ENCODE peak calls at places on chromosomes 6 and 20, in seven cellular contexts. T is uterus; D is GM23248; M is A673; J is CD8-positive, alpha-beta memory T cell; K is neural progenitor cell; Z is GM23338. X is an unnamed sample. For H3K36me3 and H3K4me1, the result is how much of the 10 kb centered on the place peaks cover.

GRCh38 chr6:131733376-131734016 is 22.7 kb upstream of the CTAGE9 start:
- DNase-seq in D (peak), T (peak), J (no peak), K (no peak), Z (no peak), M (peak), X (no peak)

GRCh38 chr20:40046703-40047102 is 642.3 kb downstream of the MAFB start:
- DNase-seq in J (no peak), D (peak), Z (no peak), M (no peak), K (no peak), T (no peak), X (no peak)

GRCh38 chr6:159974932-159975331 is 6.0 kb downstream of the IGF2R start:
- DNase-seq in Z (no peak), D (no peak), M (no peak), T (no peak), K (no peak), J (no peak), X (no peak)

GRCh38 chr6:139955366-139956155 is 581.1 kb upstream of the CITED2 start:
- DNase-seq in T (no peak), Z (no peak), J (no peak), M (no peak), D (no peak), K (no peak), X (no peak)

GRCh38 chr6:107489636-107490567 is at the start of gene SOBP:
- DNase-seq in D (peak), M (peak), Z (peak), K (peak), T (peak), J (peak), X (no peak)

GRCh38 chr6:77650098-77650663 is 2.7 kb upstream of the MEI4 start:
- DNase-seq in K (peak), Z (peak), M (peak), T (peak), D (no peak), J (no peak), X (no peak)

GRCh38 chr6:11263185-11263817 is 30.8 kb upstream of the NEDD9 start:
- DNase-seq in Z (no peak), D (peak), M (peak), T (peak), J (no peak), K (peak), X (no peak)

GRCh38 chr6:21731411-21732031 is 138.0 kb downstream of the SOX4 start:
- DNase-seq in K (no peak), D (peak), Z (no peak), J (no peak), T (no peak), M (no peak), X (no peak)

GRCh38 chr6:139655783-139656705 is 281.6 kb upstream of the CITED2 start:
- DNase-seq in M (no peak), J (no peak), D (no peak), K (no peak), Z (no peak), T (no peak), X (no peak)

GRCh38 chr6:167056370-167056769 is 57.2 kb downstream of the CEP43 start:
- DNase-seq in D (no peak), Z (no peak), K (no peak), T (no peak), J (no peak), M (no peak), X (peak)

GRCh38 chr6:89162047-89162371 is 16.2 kb downstream of the PM20D2 start:
- DNase-seq in J (no peak), K (no peak), T (peak), Z (no peak), D (no peak), M (no peak), X (no peak)

GRCh38 chr6:89160693-89161092 is 14.8 kb downstream of the PM20D2 start:
- DNase-seq in K (no peak), T (no peak), J (no peak), M (no peak), D (no peak), Z (no peak), X (no peak)

DNA sequence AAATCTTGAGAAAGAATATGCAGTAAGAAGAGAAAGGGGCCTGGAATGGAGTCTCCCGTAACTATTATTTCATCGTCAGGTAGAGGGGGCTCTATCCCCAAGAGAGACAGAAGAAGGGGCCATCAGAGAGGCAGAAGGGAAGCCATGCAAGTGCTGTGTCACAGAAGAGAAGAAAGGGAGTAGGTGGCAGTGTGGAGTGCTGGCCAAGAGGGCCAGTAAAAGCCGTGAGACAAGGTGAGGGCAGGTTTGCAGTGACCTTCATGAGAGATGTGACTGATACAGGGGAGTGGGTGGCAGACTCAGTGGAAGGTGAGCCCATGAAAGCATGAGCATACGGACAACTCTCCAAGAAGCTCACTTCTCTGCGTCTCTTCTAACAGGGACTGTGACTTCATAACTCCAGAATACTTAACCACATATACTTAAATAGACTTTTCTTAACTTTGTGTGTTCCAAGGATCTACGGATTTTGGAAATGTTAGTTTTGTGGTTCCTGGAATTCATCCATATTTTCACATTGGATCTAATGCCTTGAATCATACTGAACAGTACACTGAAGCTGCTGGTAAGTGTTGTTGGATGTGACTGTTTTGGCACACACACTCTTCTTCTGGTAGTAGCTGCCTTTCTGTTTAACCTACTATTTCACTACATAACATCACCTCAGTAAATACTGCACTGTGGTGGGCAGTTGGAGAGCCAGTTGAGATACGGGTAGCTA is 15.6 kb downstream of the PM20D2 start:
- DNase-seq in D (peak), M (no peak), Z (peak), K (peak), J (no peak), T (no peak), X (no peak)
- H3K36me3 ChIP-seq in D (under half), M (under half), Z (under half), K (under half), J (under half), T (under half), X (under half)

GRCh38 chr6:105588116-105588710 is 185.3 kb upstream of the PREP start:
- DNase-seq in D (no peak), T (no peak), J (no peak), Z (no peak), M (no peak), K (no peak), X (no peak)

GRCh38 chr6:105593805-105594231 is 190.9 kb upstream of the PREP start:
- DNase-seq in Z (no peak), T (no peak), J (no peak), K (no peak), M (no peak), D (peak), X (no peak)

GRCh38 chr6:105593056-105593455 is 190.2 kb upstream of the PREP start:
- DNase-seq in D (peak), T (no peak), M (no peak), K (no peak), J (no peak), Z (no peak), X (no peak)

GRCh38 chr6:105592329-105592728 is 189.4 kb upstream of the PREP start:
- DNase-seq in Z (no peak), J (no peak), T (peak), K (no peak), M (no peak), D (peak), X (no peak)

GRCh38 chr6:105591053-105591452 is 188.2 kb upstream of the PREP start:
- DNase-seq in M (no peak), T (no peak), D (peak), Z (no peak), J (no peak), K (no peak), X (no peak)
- H3K4me1 ChIP-seq in M (under half), T (under half), D (half or more), Z (under half), J (under half), K (under half), X (under half)

GRCh38 chr20:59576216-59576953 is 28.0 kb upstream of the PHACTR3 start:
- DNase-seq in Z (peak), D (no peak), K (no peak), T (no peak), M (no peak), J (no peak), X (no peak)
- H3K4me3 ChIP-seq in Z (peak), D (no peak), K (no peak), T (no peak), M (no peak), J (no peak), X (no peak)

GRCh38 chr6:18259675-18260447 is 4.5 kb downstream of the DEK start:
- DNase-seq in M (no peak), T (no peak), Z (no peak), D (peak), K (no peak), J (no peak), X (no peak)
- H3K36me3 ChIP-seq in M (under half), T (under half), Z (under half), D (under half), K (under half), J (under half), X (under half)

GRCh38 chr20:32474967-32475819 is 109.9 kb downstream of the NOL4L start:
- DNase-seq in M (no peak), D (peak), J (no peak), K (peak), Z (peak), T (peak), X (no peak)
- H3K4me1 ChIP-seq in M (under half), D (under half), J (under half), K (half or more), Z (half or more), T (under half), X (under half)

X was measured in effector memory CD4-positive, alpha-beta T cell.